ENCODE peak calls at places on chromosomes 2 and 18, in six cellular contexts. A is stomach, C is sigmoid colon, K is esophagus squamous epithelium, Q is prostate gland, W is heart left ventricle. U is an unnamed sample.

GRCh38 chr2:127619191-127619590 is 26.8 kb upstream of the GPR17 start:
- DNase-seq in W (no peak), K (no peak), Q (no peak), C (no peak), A (no peak), U (no peak)

GRCh38 chr2:164182116-164182637 is 439.1 kb downstream of the GRB14 start:
- DNase-seq in C (no peak), A (no peak), K (no peak), Q (no peak), W (no peak), U (no peak)

GRCh38 chr2:10861765-10862164 is 49.2 kb upstream of the PDIA6 start:
- DNase-seq in K (no peak), W (no peak), Q (no peak), A (no peak), C (no peak), U (no peak)

GRCh38 chr2:41668529-41668928 is 379.3 kb upstream of the PKDCC start:
- DNase-seq in K (no peak), W (no peak), Q (no peak), A (no peak), C (no peak), U (no peak)

GRCh38 chr18:46096651-46097300 is 1.3 kb downstream of the ATP5F1A start:
- DNase-seq in W (no peak), C (no peak), A (no peak), K (no peak), Q (no peak), U (no peak)

GRCh38 chr2:197433770-197434438 is 924 bp downstream of the SF3B1 start:
- DNase-seq in K (no peak), Q (no peak), W (no peak), A (no peak), C (no peak), U (no peak)

GRCh38 chr18:70659026-70659726 is 370.3 kb downstream of the SOCS6 start:
- DNase-seq in W (no peak), Q (no peak), C (no peak), K (no peak), A (no peak), U (no peak)

GRCh38 chr18:43396266-43396665 is 119.0 kb upstream of the SYT4 start:
- DNase-seq in K (no peak), Q (no peak), C (no peak), W (no peak), A (no peak), U (no peak)

DNA sequence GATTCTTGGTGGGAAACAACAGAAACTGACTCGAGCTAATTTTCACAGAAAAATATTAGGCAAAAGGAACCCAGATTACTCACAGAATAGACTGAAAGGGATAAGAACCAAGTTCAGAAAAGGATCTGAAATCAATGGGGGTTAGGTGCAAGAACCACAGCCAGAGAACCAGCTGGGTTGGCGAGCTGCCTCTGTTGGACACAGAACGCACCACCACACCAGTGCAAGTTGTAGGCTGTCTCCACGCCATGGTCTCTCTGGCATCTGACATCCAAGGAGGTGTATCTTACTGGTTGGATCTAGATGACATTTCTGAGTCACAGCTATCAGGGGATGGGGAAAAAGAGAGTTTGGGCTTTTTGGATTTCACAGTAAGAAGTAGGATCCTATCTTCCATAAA is 18.6 kb upstream of the ONECUT2 start:
- DNase-seq in K (no peak), A (no peak), W (no peak), C (no peak), Q (no peak), U (no peak)
- TF ChIP-seq POLR2A in K (no peak), A (no peak), W (no peak), C (no peak), Q (no peak), U (no peak)

DNA sequence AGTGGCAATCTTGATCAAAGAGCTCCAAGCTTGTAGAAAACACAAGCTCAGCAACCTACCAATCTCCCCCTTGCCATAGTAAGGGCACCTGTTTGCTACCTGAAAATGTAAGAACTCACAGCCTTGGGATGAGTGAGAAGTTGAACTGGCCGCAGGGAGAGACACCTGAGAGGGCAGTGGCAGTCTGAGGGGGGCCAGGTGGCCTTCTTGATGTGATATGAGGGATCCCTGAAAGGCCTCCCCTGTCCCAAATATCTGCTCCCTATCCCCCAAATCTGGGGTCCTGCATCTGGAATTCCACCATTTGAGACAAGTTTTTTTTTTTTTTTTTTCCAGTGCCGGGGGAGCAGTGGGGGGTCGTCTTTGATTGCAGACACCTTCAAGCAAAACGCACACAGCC is 230.2 kb upstream of the SMAD2 start:
- DNase-seq in W (no peak), Q (no peak), A (no peak), C (no peak), K (no peak), U (no peak)
- H3K4me3 ChIP-seq in W (peak), Q (no peak), A (peak), C (no peak), K (peak), U (peak)

GRCh38 chr2:230864605-230865323 is at the start of gene ITM2C:
- DNase-seq in A (peak), Q (peak), C (peak), W (peak), K (no peak), U (peak)
- TF ChIP-seq POLR2A in A (no peak), Q (peak), C (peak), W (no peak), K (peak), U (peak)

DNA sequence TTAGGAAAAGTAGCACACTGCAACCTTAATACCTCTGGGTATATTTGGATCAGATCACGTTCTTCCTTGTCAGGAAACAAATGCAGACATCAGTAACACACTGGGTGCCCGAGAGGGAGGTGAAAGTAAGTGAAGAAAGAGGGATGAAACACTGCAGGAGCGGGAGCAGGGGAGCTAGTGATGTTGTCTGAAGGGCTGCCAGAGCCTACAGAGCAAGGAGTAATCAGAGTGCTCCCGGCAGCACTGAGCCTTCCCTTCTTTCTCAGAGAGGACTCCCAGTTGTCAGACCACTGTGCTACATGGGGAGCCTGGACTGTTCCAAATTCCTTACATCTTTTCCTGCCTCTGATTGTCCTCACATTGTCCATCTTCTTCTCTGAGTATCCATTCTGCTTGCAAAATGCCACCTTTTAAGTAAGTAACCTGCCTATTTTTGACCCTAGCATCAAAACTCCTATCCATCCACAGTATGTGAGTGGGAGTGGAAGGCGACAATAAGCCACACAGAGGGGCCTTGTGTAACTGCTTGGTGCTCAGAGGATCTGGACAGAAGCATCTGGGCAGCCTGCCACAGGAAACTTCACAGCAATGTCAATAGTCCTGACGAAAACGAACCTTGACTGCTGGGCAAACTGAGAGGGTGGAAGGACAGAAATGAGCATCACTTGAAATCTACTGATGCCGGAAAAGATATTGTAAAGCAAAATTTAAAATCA is 10.8 kb upstream of the NAB1 start:
- DNase-seq in A (peak), C (no peak), Q (no peak), W (peak), K (no peak), U (no peak)
- H3K4me3 ChIP-seq in A (no peak), C (no peak), Q (no peak), W (no peak), K (no peak), U (no peak)

DNA sequence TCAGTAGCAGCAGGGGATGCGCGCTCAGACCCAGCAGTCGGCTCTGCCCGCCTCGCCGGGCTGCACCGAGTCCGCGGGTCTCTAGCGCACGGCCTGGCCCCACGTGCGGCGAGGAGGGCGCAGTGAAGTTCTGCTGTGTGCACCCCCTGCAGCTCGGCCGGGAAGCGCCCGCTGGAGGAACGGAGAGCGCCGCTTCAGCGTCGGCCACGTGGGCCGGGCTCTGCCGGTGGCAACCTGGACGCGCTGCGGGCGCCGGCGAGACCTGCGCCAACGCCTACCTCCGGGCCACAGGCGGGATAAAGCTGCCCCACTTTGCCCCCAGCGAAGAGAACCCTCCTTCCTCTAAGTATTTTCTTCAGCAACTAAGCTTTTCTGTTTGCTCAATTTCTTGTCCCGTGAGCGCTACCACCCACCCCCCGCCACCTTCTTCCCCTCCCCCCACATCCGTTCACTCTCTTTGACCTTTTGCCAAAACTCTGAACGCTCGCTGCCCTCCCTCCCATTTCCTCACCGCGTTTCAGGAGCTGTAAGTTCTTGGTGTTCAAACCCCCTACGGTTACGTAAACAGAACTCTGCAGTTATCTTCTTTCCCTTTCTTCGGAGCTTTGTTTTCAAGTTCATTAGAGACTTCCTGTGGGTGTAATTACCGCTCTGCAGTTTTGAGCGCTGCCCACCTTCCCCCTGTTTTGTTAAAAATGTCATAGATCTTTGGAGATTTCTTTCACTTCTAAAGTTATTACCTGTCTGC is 42.6 kb upstream of the EDAR start:
- DNase-seq in A (peak), W (peak), K (no peak), C (no peak), Q (peak), U (peak)
- TF ChIP-seq POLR2A in A (no peak), W (no peak), K (peak), C (no peak), Q (no peak), U (peak)

GRCh38 chr2:14445670-14446069 is 186.8 kb upstream of the LRATD1 start:
- DNase-seq in K (no peak), Q (no peak), W (no peak), C (no peak), A (no peak), U (no peak)
- H3K4me3 ChIP-seq in K (no peak), Q (no peak), W (no peak), C (no peak), A (no peak), U (no peak)

GRCh38 chr2:19708776-19709175 is 193.0 kb downstream of the TTC32 start:
- DNase-seq in K (no peak), C (no peak), W (no peak), A (no peak), Q (no peak), U (no peak)

GRCh38 chr2:19712850-19713249 is 188.9 kb downstream of the TTC32 start:
- DNase-seq in C (no peak), K (no peak), A (no peak), Q (no peak), W (no peak), U (no peak)

GRCh38 chr2:19709553-19709952 is 192.2 kb downstream of the TTC32 start:
- DNase-seq in Q (no peak), W (no peak), C (no peak), K (no peak), A (no peak), U (no peak)

GRCh38 chr2:19710230-19710629 is 191.6 kb downstream of the TTC32 start:
- DNase-seq in Q (no peak), W (no peak), A (no peak), C (no peak), K (no peak), U (no peak)

DNA sequence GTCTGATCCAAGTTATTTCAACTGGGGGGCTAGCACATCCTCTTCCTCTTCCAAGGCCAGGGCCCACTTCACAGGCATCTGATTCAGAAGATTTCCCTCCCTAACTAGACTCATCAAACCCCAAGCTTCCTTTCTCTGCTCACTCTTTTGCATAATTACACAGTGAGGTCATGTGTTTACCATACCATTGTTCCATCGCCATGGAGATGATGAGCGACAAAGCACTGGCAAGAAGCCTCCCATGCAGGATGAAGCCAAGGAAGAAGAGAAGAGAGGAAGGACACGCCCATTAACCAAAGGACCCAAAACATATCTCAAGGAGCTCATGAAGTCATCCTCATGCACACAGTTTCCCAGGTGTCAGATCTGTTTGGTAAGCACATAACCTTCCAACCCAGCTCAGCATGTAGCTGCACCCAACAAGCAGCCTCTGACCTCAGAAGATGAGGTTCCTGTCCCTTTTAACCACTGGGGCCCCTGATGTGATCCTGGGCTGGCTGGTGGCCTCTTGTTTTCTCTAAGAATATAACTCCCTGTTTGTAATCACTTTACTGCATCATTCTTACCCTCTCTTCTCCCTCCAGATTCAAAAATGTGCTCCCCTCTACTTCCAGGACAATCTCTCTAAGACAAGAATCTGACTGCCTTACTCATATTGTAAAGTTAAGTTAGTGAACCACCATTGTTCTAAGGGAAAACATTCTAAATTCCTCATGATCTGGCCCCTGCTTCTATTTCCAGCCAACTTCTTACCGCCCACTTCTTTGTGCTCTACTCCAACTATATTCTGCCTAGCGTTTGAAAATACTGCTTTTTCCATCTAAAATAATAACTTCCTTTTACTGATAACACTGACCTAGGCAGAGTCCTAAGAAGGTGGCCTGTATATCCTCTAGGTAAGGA is 190.1 kb downstream of the TTC32 start:
- DNase-seq in Q (no peak), A (no peak), C (no peak), W (no peak), K (no peak), U (no peak)
- TF ChIP-seq POLR2A in Q (no peak), A (no peak), C (no peak), W (no peak), K (no peak), U (no peak)

U was measured in upper lobe of left lung.